ENCODE peak calls at places on chromosome 13, in nine cellular contexts. V is tibial artery; Z is cardiac fibroblast; U is brain microvascular endothelial cell; Y is fibroblast of lung; X is AG04449; S is GM12865; P is CD8-positive, alpha-beta T cell; M is RWPE1. A is an unnamed sample.

GRCh38 chr13:37608750-37609339 is 10.3 kb upstream of the POSTN start:
- DNase-seq in S (no peak), X (no peak), P (no peak), V (no peak), U (no peak), M (no peak), Z (peak; percentile 40), Y (no peak), A (no peak)

GRCh38 chr13:20132052-20132634 is 28.7 kb downstream of the GJA3 start:
- DNase-seq in S (no peak), X (no peak), V (no peak), M (no peak), U (no peak), Y (no peak), P (no peak), Z (no peak), A (no peak)

GRCh38 chr13:67119481-67119883 is 110.7 kb downstream of the PCDH9 start:
- DNase-seq in V (no peak), S (no peak), X (peak; percentile 67), U (peak; percentile 93), Y (peak; percentile 87), Z (peak; percentile 99), P (no peak), M (peak; percentile 72), A (peak; percentile 73)

GRCh38 chr13:106573855-106574254 is 5.9 kb upstream of the ARGLU1 start:
- DNase-seq in P (no peak), U (no peak), M (no peak), S (no peak), Z (peak; percentile 47), V (peak; percentile 76), X (no peak), Y (peak; percentile 43), A (peak; percentile 74)

GRCh38 chr13:98998831-98999634 is 21.2 kb upstream of the DOCK9 start:
- DNase-seq in P (peak; percentile 29), X (no peak), V (no peak), S (peak; percentile 43), M (no peak), Y (peak; percentile 38), U (no peak), Z (peak; percentile 53), A (no peak)

GRCh38 chr13:51803422-51804294 is at the start of gene DHRS12:
- DNase-seq in Z (peak; percentile 80), M (peak; percentile 87), U (peak; percentile 61), S (peak; percentile 91), V (peak; percentile 96), X (no peak), Y (peak; percentile 68), P (peak; percentile 88), A (peak; percentile 74)

GRCh38 chr13:98462241-98462882 is 114.5 kb downstream of the STK24 start:
- DNase-seq in U (no peak), P (no peak), S (no peak), Y (no peak), V (peak; percentile 60), M (no peak), X (no peak), Z (no peak), A (no peak)

GRCh38 chr13:76812206-76812882 is 73.9 kb downstream of the KCTD12 start:
- DNase-seq in M (no peak), Z (no peak), U (no peak), Y (peak; percentile 65), V (peak; percentile 79), P (no peak), X (no peak), S (no peak), A (peak; percentile 91)

GRCh38 chr13:112066624-112067004 is 335 bp upstream of the SOX1 start:
- DNase-seq in Y (peak; percentile 38), S (no peak), V (no peak), U (no peak), M (no peak), X (no peak), P (peak; percentile 63), Z (no peak), A (no peak)

GRCh38 chr13:34620073-34620858 is 321.8 kb upstream of the NBEA start:
- DNase-seq in M (no peak), P (no peak), Y (no peak), X (no peak), Z (no peak), U (no peak), S (no peak), V (no peak), A (no peak)

GRCh38 chr13:78660130-78660857 is 1.3 kb upstream of the OBI1 start:
- DNase-seq in P (peak; percentile 11), M (no peak), Y (peak; percentile 27), Z (peak; percentile 30), U (no peak), S (peak; percentile 48), V (no peak), X (no peak), A (peak; percentile 14)

GRCh38 chr13:79401259-79402071 is 4.6 kb downstream of the RBM26 start:
- DNase-seq in P (no peak), Y (no peak), Z (no peak), S (peak; percentile 60), V (no peak), U (no peak), X (no peak), M (no peak), A (no peak)

GRCh38 chr13:38735655-38736440 is 49.0 kb downstream of the FREM2 start:
- DNase-seq in Y (no peak), P (no peak), Z (no peak), X (no peak), M (no peak), V (no peak), U (no peak), S (no peak), A (no peak)

GRCh38 chr13:97028441-97029299 is 34.4 kb upstream of the OXGR1 start:
- DNase-seq in P (peak; percentile 41), S (peak; percentile 37), Y (peak; percentile 58), X (no peak), V (peak; percentile 71), M (peak; percentile 58), U (peak; percentile 67), Z (peak; percentile 76), A (peak; percentile 62)

GRCh38 chr13:37870895-37871550 is 1.5 kb upstream of the TRPC4 start:
- DNase-seq in V (no peak), S (no peak), M (peak; percentile 4), Y (peak; percentile 82), X (no peak), P (no peak), U (peak; percentile 61), Z (peak; percentile 78), A (peak; percentile 69)

GRCh38 chr13:29943301-29944085 is 93.1 kb upstream of the UBL3 start:
- DNase-seq in S (no peak), U (no peak), Z (no peak), M (no peak), V (no peak), Y (no peak), X (no peak), P (no peak), A (no peak)

DNA sequence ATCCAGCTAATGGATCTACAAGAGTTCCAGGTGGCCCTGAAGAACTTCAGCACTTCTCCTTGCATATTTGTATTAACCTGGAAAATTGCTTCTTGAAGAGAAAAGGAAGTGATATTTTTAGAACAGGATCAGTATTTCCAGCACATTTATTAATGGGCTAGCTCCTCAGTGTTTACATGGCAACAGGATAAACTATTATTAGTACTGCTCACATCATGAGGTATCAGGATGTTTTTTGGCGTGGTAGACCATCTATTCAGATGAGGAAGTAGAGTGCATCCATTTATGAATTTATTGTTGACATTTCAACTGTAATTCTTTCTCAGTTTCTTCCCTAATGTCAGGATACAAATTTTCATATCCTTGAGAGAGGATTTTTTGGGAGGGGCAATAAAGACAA is 144.4 kb downstream of the KCNRG start:
- DNase-seq in X (no peak), P (no peak), U (no peak), Z (no peak), V (no peak), S (no peak), M (no peak), Y (no peak), A (no peak)
- TF ChIP-seq CTCF in X (no peak), P (no peak), U (no peak), Z (no peak), V (no peak), S (no peak), M (no peak), Y (no peak), A (no peak)

GRCh38 chr13:24605923-24606372 is 74.3 kb upstream of the ATP12A start:
- DNase-seq in U (peak; percentile 18), Y (peak; percentile 31), Z (peak; percentile 58), S (peak; percentile 44), M (no peak), X (no peak), P (peak; percentile 13), V (no peak), A (peak; percentile 48)
- TF ChIP-seq CTCF in U (peak; percentile 26), Y (no peak), Z (peak; percentile 48), S (peak; percentile 22), M (no peak), X (peak; percentile 27), P (peak; percentile 42), V (no peak), A (peak; percentile 17)

GRCh38 chr13:46554971-46555370 is 2.0 kb downstream of the LRCH1 start:
- DNase-seq in Y (peak; percentile 56), V (no peak), Z (peak; percentile 52), M (no peak), X (no peak), P (no peak), U (no peak), S (no peak), A (peak; percentile 56)

GRCh38 chr13:46552888-46553520 is at the start of gene LRCH1:
- DNase-seq in Y (peak; percentile 86), U (peak; percentile 88), P (peak; percentile 87), M (peak; percentile 87), X (no peak), V (peak; percentile 94), Z (peak; percentile 91), S (peak; percentile 96), A (peak; percentile 76)

GRCh38 chr13:46553521-46553885 is 533 bp downstream of the LRCH1 start:
- DNase-seq in Z (no peak), P (no peak), Y (no peak), S (peak; percentile 35), V (peak; percentile 68), U (no peak), X (no peak), M (no peak), A (no peak)

GRCh38 chr13:46555722-46556121 is 2.8 kb downstream of the LRCH1 start:
- DNase-seq in X (no peak), Y (no peak), U (no peak), M (no peak), P (no peak), S (peak; percentile 20), Z (no peak), V (no peak), A (no peak)

GRCh38 chr13:46553886-46554855 is 1.2 kb downstream of the LRCH1 start:
- DNase-seq in P (peak; percentile 66), Z (peak; percentile 88), U (peak; percentile 78), V (peak; percentile 85), Y (peak; percentile 93), X (no peak), S (peak; percentile 87), M (peak; percentile 80), A (peak; percentile 79)
- TF ChIP-seq CTCF in P (no peak), Z (peak; percentile 9), U (peak; percentile 44), V (peak; percentile 39), Y (peak; percentile 29), X (peak; percentile 34), S (peak; percentile 23), M (no peak), A (peak; percentile 25)

DNA sequence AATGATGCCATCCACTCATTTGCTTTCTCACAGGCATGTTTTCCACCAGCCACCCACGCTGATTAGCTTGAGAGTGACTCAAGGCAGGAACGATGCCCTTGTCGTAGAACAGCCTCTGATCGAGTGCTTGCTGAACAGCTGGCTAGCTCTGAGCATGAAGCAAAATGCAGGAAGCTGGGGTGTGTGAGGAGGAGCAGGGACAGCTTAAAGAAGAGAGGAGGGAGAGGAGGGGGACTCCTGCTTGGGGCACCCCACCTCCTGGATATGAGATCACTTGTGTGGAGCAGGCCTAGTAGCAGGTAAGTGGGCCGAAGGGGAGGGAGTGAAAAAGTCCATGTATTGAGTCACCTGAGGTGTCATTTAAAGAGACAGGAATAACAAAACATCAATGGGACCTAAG is 48.8 kb downstream of the IRS2 start:
- DNase-seq in Z (peak; percentile 44), S (no peak), V (no peak), M (peak; percentile 11), Y (peak; percentile 34), P (no peak), U (no peak), X (no peak), A (no peak)
- TF ChIP-seq CTCF in Z (no peak), S (no peak), V (no peak), M (no peak), Y (no peak), P (no peak), U (no peak), X (no peak), A (no peak)